ENCODE peak calls at places on chromosomes 3 and 15, in six cellular contexts. W is GM23338, R is neural progenitor cell, Z is HCT116, X is GM12878, C is HepG2. H is an unnamed sample.

GRCh38 chr15:35319354-35319753 is 226.6 kb downstream of the DPH6 start:
- DNase-seq in R (no peak), Z (no peak), C (no peak), X (no peak), W (no peak), H (peak; percentile 80)

GRCh38 chr15:62740141-62741004 is 302.2 kb upstream of the TPM1 start:
- DNase-seq in Z (no peak), X (no peak), R (no peak), C (no peak), W (no peak), H (no peak)

GRCh38 chr15:70030851-70031645 is 66.7 kb downstream of the TLE3 start:
- DNase-seq in R (no peak), X (no peak), C (no peak), W (no peak), Z (no peak), H (peak; percentile 11)

GRCh38 chr3:177899275-177900067 is 636.8 kb upstream of the KCNMB2 start:
- DNase-seq in R (peak; percentile 33), X (no peak), Z (no peak), W (no peak), C (no peak), H (no peak)

GRCh38 chr3:175274056-175274455 is 414.9 kb downstream of the NAALADL2 start:
- DNase-seq in R (no peak), Z (no peak), X (peak; percentile 93), C (no peak), W (no peak), H (peak; percentile 20)

GRCh38 chr3:53222183-53222901 is 33.5 kb downstream of the TKT start:
- DNase-seq in R (no peak), W (peak; percentile 34), Z (no peak), X (no peak), C (peak; percentile 79), H (no peak)

GRCh38 chr15:40878785-40879184 is 4.8 kb upstream of the RHOV start:
- DNase-seq in X (no peak), C (no peak), Z (no peak), R (no peak), W (no peak), H (peak; percentile 90)

GRCh38 chr15:62618432-62618831 is 424.1 kb upstream of the TPM1 start:
- DNase-seq in Z (no peak), X (no peak), R (no peak), W (no peak), C (no peak), H (peak; percentile 88)

GRCh38 chr3:11948331-11948730 is 55.9 kb upstream of the SYN2 start:
- DNase-seq in Z (no peak), R (no peak), X (no peak), W (no peak), C (no peak), H (no peak)

GRCh38 chr3:13309004-13309403 is 111.1 kb downstream of the NUP210 start:
- DNase-seq in R (no peak), Z (no peak), C (no peak), X (no peak), W (no peak), H (no peak)

GRCh38 chr3:101964861-101965260 is 115.5 kb downstream of the NFKBIZ start:
- DNase-seq in X (no peak), Z (no peak), W (peak; percentile 19), C (no peak), R (peak; percentile 11), H (no peak)

GRCh38 chr3:103083848-103084631 is 649.2 kb downstream of the ZPLD1 start:
- DNase-seq in R (no peak), W (no peak), C (no peak), X (no peak), Z (no peak), H (no peak)

GRCh38 chr15:56959318-56959648 is 40.8 kb downstream of the TCF12 start:
- DNase-seq in R (no peak), W (no peak), C (peak; percentile 40), Z (no peak), X (no peak), H (peak; percentile 78)

GRCh38 chr3:8776406-8776805 is 7.0 kb upstream of the OXTR start:
- DNase-seq in W (no peak), R (no peak), Z (no peak), C (peak; percentile 43), X (no peak), H (peak; percentile 86)

GRCh38 chr15:63003836-63004610 is 38.5 kb upstream of the TPM1 start:
- DNase-seq in X (no peak), C (no peak), Z (no peak), R (peak; percentile 55), W (peak; percentile 67), H (no peak)

GRCh38 chr15:38440353-38441129 is 13.4 kb upstream of the FAM98B start:
- DNase-seq in X (peak; percentile 44), R (peak; percentile 58), Z (peak; percentile 47), W (peak; percentile 79), C (peak; percentile 75), H (peak; percentile 46)

GRCh38 chr3:42662813-42663535 is 9.5 kb downstream of the ZBTB47 start:
- DNase-seq in C (no peak), R (no peak), Z (no peak), W (no peak), X (no peak), H (no peak)

GRCh38 chr3:141129049-141130038 is 78.2 kb downstream of the SPSB4 start:
- DNase-seq in W (no peak), C (no peak), X (no peak), R (no peak), Z (no peak), H (no peak)

GRCh38 chr3:134291300-134292254 is 40.9 kb upstream of the RYK start:
- DNase-seq in X (no peak), R (no peak), Z (no peak), C (no peak), W (no peak), H (peak; percentile 64)

GRCh38 chr3:127396473-127396872 is 108.6 kb upstream of the PRR20G start:
- DNase-seq in R (peak; percentile 78), Z (no peak), W (peak; percentile 83), C (no peak), X (no peak), H (no peak)

GRCh38 chr15:83747050-83747717 is 93.3 kb downstream of the ADAMTSL3 start:
- DNase-seq in X (no peak), C (peak; percentile 2), R (peak; percentile 36), W (peak; percentile 51), Z (peak; percentile 3), H (peak; percentile 65)

GRCh38 chr3:195250473-195251251 is 20.3 kb downstream of the XXYLT1 start:
- DNase-seq in X (no peak), W (no peak), Z (no peak), R (no peak), C (no peak), H (no peak)

GRCh38 chr3:174233511-174233910 is 625.6 kb upstream of the NAALADL2 start:
- DNase-seq in C (no peak), W (no peak), R (no peak), X (no peak), Z (no peak), H (no peak)

GRCh38 chr3:146165844-146166243 is 4.9 kb upstream of the PLOD2 start:
- DNase-seq in Z (no peak), C (no peak), W (no peak), R (no peak), X (no peak), H (no peak)

GRCh38 chr3:146164506-146164905 is 3.5 kb upstream of the PLOD2 start:
- DNase-seq in W (no peak), Z (no peak), R (no peak), X (no peak), C (no peak), H (no peak)

GRCh38 chr3:146164951-146165350 is 4.0 kb upstream of the PLOD2 start:
- DNase-seq in C (no peak), W (no peak), R (no peak), X (no peak), Z (no peak), H (no peak)

GRCh38 chr3:146165370-146165769 is 4.4 kb upstream of the PLOD2 start:
- DNase-seq in X (no peak), W (no peak), C (no peak), R (no peak), Z (no peak), H (no peak)

GRCh38 chr3:146166450-146167222 is 5.7 kb upstream of the PLOD2 start:
- DNase-seq in C (peak; percentile 58), Z (no peak), W (no peak), X (no peak), R (no peak), H (peak; percentile 86)
- H2AFZ ChIP-seq in C (no peak overlapping the region), Z (no peak overlapping the region), W (no peak overlapping the region), X (no peak overlapping the region), R (no peak overlapping the region), H (no peak overlapping the region)

DNA sequence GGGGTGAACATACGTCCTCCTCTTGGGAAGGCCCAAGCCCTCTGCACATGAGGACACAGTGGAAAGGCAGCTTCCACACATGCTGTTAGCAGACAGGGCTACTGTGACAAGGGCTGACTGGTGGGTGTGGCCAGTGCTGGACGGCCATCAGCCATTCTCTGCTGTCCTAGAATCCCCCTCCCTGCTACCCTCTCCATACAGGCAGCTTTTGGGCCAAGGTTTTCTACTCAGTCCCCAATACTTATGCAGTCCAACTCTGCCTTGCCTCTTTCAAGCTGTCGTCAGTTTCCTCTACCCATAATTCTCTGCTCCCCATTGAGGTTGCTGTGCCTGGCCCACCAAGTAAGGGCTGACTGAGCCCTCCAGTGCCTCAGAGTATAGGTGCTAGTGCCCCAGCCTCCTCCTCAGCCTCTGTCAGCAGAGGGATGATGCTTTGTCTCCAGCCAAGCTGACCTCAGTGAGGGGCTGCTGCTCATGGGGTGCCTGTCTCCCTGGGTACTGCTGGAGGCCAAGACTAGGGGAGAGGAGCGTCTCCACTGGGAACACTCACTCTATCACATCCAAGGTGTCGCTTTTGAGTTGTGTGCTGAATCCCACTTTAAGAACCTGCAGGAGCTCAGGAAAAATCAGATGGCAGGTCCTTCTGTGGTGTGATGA is 2.8 kb downstream of the LOXL1 start:
- DNase-seq in C (no peak), R (peak; percentile 55), Z (no peak), X (no peak), W (no peak), H (no peak)
- H3K4me3 ChIP-seq in C (no peak overlapping the region), R (no peak overlapping the region), Z (no peak overlapping the region), X (no peak overlapping the region), W (no peak overlapping the region), H (no peak overlapping the region)

DNA sequence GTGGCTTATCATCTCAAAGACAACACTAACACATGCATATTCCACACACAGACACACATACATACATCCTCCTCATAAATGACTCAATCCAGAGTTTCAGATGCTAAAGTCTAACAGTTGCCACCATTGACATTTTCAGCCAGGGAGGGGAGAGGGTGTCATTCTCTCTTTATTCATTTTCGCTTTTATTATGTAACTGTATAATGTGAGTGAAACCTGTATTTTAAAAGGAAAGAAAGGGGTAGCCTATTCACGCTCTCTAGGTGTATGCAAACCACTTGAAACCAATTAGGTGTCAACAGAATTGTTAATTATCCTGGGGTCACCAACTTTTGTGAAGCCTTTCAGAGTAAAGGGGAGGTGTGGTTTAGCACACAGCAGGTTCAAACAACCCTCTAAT is 1282.9 kb downstream of the ROBO2 start:
- DNase-seq in X (peak; percentile 17), C (no peak), R (peak; percentile 53), W (peak; percentile 53), Z (no peak), H (no peak)
- H3K4me2 ChIP-seq in X (no peak overlapping the region), C (no peak overlapping the region), R (peak overlapping the region; percentile 38), W (peak overlapping the region; percentile 4), Z (no peak overlapping the region), H (no peak overlapping the region)

GRCh38 chr3:193229851-193230250 is 11.2 kb upstream of the PLAAT1 start:
- DNase-seq in C (no peak), X (no peak), R (peak; percentile 31), W (peak; percentile 23), Z (no peak), H (no peak)

GRCh38 chr3:193225726-193226125 is 15.3 kb upstream of the PLAAT1 start:
- DNase-seq in Z (no peak), R (no peak), W (peak; percentile 13), C (no peak), X (no peak), H (peak; percentile 19)

GRCh38 chr3:193231201-193231600 is 9.8 kb upstream of the PLAAT1 start:
- DNase-seq in X (no peak), Z (no peak), C (no peak), R (no peak), W (no peak), H (peak; percentile 27)

GRCh38 chr3:193228206-193228605 is 12.8 kb upstream of the PLAAT1 start:
- DNase-seq in C (no peak), R (peak; percentile 17), W (no peak), X (no peak), Z (no peak), H (no peak)
- H2AFZ ChIP-seq in C (no peak overlapping the region), R (no peak overlapping the region), W (peak overlapping the region; percentile 14), X (no peak overlapping the region), Z (no peak overlapping the region), H (no peak overlapping the region)